ENCODE peak calls at places on chromosomes 7 and 10, in four cellular contexts. C, Q, U and D are unnamed samples. For H3K4me1 and H3K9me3, the result is how much of the 10 kb centered on the place peaks cover.

GRCh38 chr10:34954142-34954541 is 136.0 kb downstream of the CUL2 start:
- DNase-seq in C (no peak), U (no peak), Q (no peak), D (no peak)

GRCh38 chr10:27998178-27998953 is 513 bp downstream of the ODAD2 start:
- DNase-seq in C (no peak), U (peak), Q (no peak), D (peak)

GRCh38 chr10:75029874-75030273 is 81.6 kb upstream of the SAMD8 start:
- DNase-seq in U (peak), C (no peak), Q (no peak), D (peak)

GRCh38 chr10:108490931-108491330 is 1326.4 kb upstream of the SORCS1 start:
- DNase-seq in C (no peak), U (no peak), Q (no peak), D (no peak)

GRCh38 chr7:27605689-27606269 is 56.9 kb downstream of the HIBADH start:
- DNase-seq in Q (no peak), U (no peak), C (peak), D (no peak)

GRCh38 chr10:15541376-15541775 is 170.3 kb upstream of the FAM171A1 start:
- DNase-seq in C (no peak), U (no peak), Q (no peak), D (no peak)

GRCh38 chr10:109931153-109931552 is 7.8 kb upstream of the XPNPEP1 start:
- DNase-seq in U (no peak), C (no peak), Q (no peak), D (no peak)

GRCh38 chr7:67478066-67478465 is 481.4 kb downstream of the TYW1 start:
- DNase-seq in U (no peak), Q (no peak), C (no peak), D (no peak)

GRCh38 chr7:151191544-151191943 is 4.5 kb upstream of the ASB10 start:
- DNase-seq in Q (no peak), U (no peak), C (no peak), D (no peak)

GRCh38 chr10:77431209-77431611 is 206.4 kb downstream of the KCNMA1 start:
- DNase-seq in U (no peak), Q (no peak), C (no peak), D (no peak)

GRCh38 chr10:49310460-49310859 is 11.5 kb downstream of the C10orf71 start:
- DNase-seq in Q (no peak), C (no peak), U (no peak), D (no peak)

GRCh38 chr7:40551685-40552576 is 417.1 kb downstream of the SUGCT start:
- DNase-seq in Q (peak), U (no peak), C (no peak), D (no peak)

GRCh38 chr7:36949711-36950600 is 225.7 kb upstream of the AOAH start:
- DNase-seq in U (no peak), Q (no peak), C (no peak), D (peak)

GRCh38 chr7:6026011-6026819 is 5.0 kb upstream of the ANKRD61 start:
- DNase-seq in C (peak), Q (peak), U (no peak), D (peak)

GRCh38 chr7:156203923-156204322 is 391.7 kb upstream of the SHH start:
- DNase-seq in C (no peak), U (no peak), Q (no peak), D (no peak)

GRCh38 chr10:8405551-8405950 is 351.1 kb downstream of the GATA3 start:
- DNase-seq in Q (no peak), C (no peak), U (no peak), D (no peak)

GRCh38 chr10:114289096-114289436 is 50.0 kb downstream of the VWA2 start:
- DNase-seq in U (no peak), C (no peak), Q (no peak), D (peak)

GRCh38 chr10:114285961-114286441 is 46.9 kb downstream of the VWA2 start:
- DNase-seq in Q (no peak), C (no peak), U (no peak), D (peak)

GRCh38 chr10:114284346-114285071 is 45.5 kb downstream of the VWA2 start:
- DNase-seq in C (no peak), U (no peak), Q (no peak), D (peak)

GRCh38 chr10:114288424-114289095 is 49.5 kb downstream of the VWA2 start:
- DNase-seq in C (no peak), Q (no peak), U (no peak), D (peak)

DNA sequence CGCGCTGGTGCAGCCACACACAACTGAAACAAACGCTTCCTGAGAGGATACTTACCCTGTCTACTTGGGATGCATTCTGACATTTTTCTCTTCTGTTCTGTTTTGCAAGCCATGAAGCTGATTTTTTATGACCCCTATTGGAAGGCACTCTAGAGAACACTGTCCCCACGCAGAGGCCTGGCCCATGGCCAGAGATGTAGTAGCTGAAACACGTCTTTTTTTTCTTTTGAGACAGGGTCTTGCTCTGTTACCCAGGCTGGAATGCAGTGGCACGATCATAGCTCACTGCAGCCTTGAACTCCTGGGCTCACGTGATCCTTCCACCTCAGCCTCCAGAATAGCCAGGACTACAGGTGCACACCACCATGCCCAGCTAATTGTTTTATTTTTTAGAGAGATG is 47.9 kb downstream of the VWA2 start:
- DNase-seq in Q (no peak), U (no peak), C (no peak), D (peak)
- TF ChIP-seq EP300 in Q (no peak), U (no peak), C (no peak), D (no peak)

GRCh38 chr7:54758702-54759665 is at the start of gene SEC61G:
- DNase-seq in Q (peak), U (peak), C (peak), D (peak)

DNA sequence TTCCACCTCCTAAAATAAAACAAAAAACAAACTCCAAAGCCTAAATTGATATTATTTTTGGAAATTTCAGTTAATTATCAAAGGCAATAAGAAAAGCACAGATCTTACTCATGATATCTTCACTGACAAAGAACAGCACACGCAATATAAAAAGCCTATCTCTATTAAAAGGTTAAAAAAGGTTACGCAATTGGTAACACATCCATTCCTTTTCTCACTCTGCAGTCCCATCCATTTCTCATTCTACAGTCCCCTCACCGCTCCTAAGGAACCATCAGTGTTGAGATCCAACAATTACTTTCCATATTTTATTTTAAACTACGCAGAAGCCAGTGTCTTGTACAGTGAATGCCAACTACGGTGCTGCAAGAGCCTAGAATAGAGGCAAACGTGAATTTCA is 1.3 kb downstream of the SEC61G start:
- DNase-seq in Q (no peak), U (no peak), C (no peak), D (no peak)
- H3K4me1 ChIP-seq in Q (under half), U (under half), C (under half), D (under half)

DNA sequence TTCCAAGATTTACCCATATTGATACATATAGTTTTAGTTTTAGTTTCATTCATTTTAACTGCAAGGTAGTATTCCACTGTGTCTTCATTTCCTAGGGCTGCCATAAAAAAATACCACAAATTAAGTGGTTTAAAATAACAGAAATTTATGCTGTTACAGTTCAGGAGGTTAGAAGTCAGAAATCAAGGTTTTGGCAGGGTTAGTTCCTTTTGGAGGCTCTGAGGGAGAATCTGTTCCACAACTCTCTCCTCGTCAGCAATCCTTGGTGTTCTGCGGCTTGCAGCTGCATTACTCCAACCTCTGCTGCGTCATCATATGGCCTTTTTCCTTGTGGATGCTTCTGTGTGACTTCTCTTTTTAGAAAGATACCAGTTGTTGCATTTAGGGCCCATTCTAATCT is 176.2 kb downstream of the DNAJC1 start:
- DNase-seq in Q (no peak), U (no peak), C (no peak), D (no peak)
- H3K9me3 ChIP-seq in Q (under half), U (under half), C (half or more), D (under half)

GRCh38 chr7:139341058-139341775 is at the start of gene FMC1:
- DNase-seq in Q (peak), U (peak), C (peak), D (peak)
- TF ChIP-seq EP300 in Q (no peak), U (no peak), C (no peak), D (no peak)

GRCh38 chr10:112218960-112219359 is 35.4 kb upstream of the GPAM start:
- DNase-seq in U (no peak), Q (no peak), C (no peak), D (no peak)

GRCh38 chr10:112216151-112216550 is 32.6 kb upstream of the GPAM start:
- DNase-seq in C (no peak), Q (no peak), U (no peak), D (no peak)

GRCh38 chr10:112214335-112214941 is 30.9 kb upstream of the GPAM start:
- DNase-seq in Q (no peak), U (no peak), C (no peak), D (no peak)

GRCh38 chr10:112215342-112215774 is 31.8 kb upstream of the GPAM start:
- DNase-seq in Q (no peak), C (no peak), U (no peak), D (no peak)

GRCh38 chr10:112217413-112218390 is 34.1 kb upstream of the GPAM start:
- DNase-seq in U (no peak), Q (no peak), C (no peak), D (no peak)
- H3K4me1 ChIP-seq in U (under half), Q (under half), C (under half), D (under half)

DNA sequence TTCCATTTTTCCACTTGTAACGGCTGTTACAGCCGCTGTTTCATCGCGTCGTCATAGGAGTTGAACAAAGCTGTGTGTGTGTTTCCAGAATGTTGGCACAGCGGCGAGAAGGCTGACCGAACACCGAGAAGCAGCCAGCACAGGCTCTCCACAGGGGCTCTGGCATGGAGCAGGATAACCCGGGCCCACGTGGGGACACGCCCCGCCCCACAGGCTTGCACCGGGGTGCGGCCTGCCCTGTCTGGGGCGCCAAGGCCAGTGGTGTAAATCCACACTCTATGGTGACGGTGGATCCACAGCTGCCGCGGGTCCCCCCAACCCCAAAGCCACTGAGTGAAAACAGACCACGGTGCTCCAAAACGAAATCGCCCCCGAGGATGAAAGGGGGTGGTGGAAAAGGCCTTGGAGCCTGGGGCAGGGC is 448.2 kb downstream of the DNAJB6 start:
- DNase-seq in Q (no peak), U (no peak), C (no peak), D (no peak)
- H3K9me3 ChIP-seq in Q (under half), U (under half), C (under half), D (under half)

GRCh38 chr7:55405856-55406541 is 40.9 kb downstream of the LANCL2 start:
- DNase-seq in Q (no peak), U (peak), C (no peak), D (no peak)
- TF ChIP-seq EP300 in Q (no peak), U (no peak), C (no peak), D (no peak)